ENCODE peak calls at places on chromosomes 5 and 9, in five cellular contexts. O, W, R, S and L are unnamed samples.
A peak's percentile ranks its signal among the peaks of the same experiment; 100 is the strongest.

GRCh38 chr5:174159327-174160247 is 114.1 kb downstream of the NSG2 start:
- DNase-seq in W (no peak), O (no peak), R (no peak), S (no peak), L (no peak)

GRCh38 chr9:129988607-129989361 is 54.2 kb downstream of the FNBP1 start:
- DNase-seq in W (no peak), O (no peak), R (no peak), S (peak; percentile 61), L (no peak)

GRCh38 chr5:96049398-96050272 is 88.0 kb upstream of the ELL2 start:
- DNase-seq in R (no peak), S (no peak), W (no peak), O (no peak), L (no peak)

GRCh38 chr5:5277118-5277517 is 137.0 kb downstream of the ADAMTS16 start:
- DNase-seq in R (no peak), W (no peak), S (no peak), O (peak; percentile 34), L (no peak)

GRCh38 chr5:39119404-39120051 is 45.3 kb upstream of the RICTOR start:
- DNase-seq in W (no peak), S (no peak), R (no peak), O (no peak), L (no peak)

GRCh38 chr5:15983392-15983791 is 196.2 kb downstream of the MARCHF11 start:
- DNase-seq in W (no peak), S (no peak), R (no peak), O (no peak), L (no peak)

GRCh38 chr5:178283520-178283919 is 50.9 kb upstream of the PHYKPL start:
- DNase-seq in O (no peak), S (no peak), W (no peak), R (no peak), L (no peak)

GRCh38 chr9:128637656-128638055 is 19.0 kb downstream of the DYNC2I2 start:
- DNase-seq in R (no peak), O (peak; percentile 38), W (no peak), S (no peak), L (no peak)

GRCh38 chr9:135992486-135993408 is 31.6 kb upstream of the UBAC1 start:
- DNase-seq in W (peak; percentile 84), O (peak; percentile 89), R (peak; percentile 77), S (peak; percentile 73), L (peak; percentile 79)

GRCh38 chr5:138653502-138653901 is 78.3 kb upstream of the HSPA9 start:
- DNase-seq in W (no peak), O (no peak), R (no peak), S (no peak), L (no peak)

GRCh38 chr9:121328476-121328875 is 41.6 kb downstream of the STOM start:
- DNase-seq in S (no peak), W (no peak), R (no peak), O (no peak), L (no peak)

GRCh38 chr5:135569755-135570452 is 8.9 kb downstream of the CXCL14 start:
- DNase-seq in S (no peak), O (peak; percentile 51), R (no peak), W (no peak), L (peak; percentile 53)

GRCh38 chr5:73816656-73817420 is 190.8 kb downstream of the ARHGEF28 start:
- DNase-seq in S (no peak), W (no peak), O (no peak), R (no peak), L (no peak)

GRCh38 chr9:130940693-130941576 is 1.9 kb upstream of the FIBCD1 start:
- DNase-seq in S (peak; percentile 69), R (peak; percentile 96), O (peak; percentile 84), W (peak; percentile 95), L (peak; percentile 95)

GRCh38 chr5:78677777-78678668 is 29.5 kb upstream of the LHFPL2 start:
- DNase-seq in O (peak; percentile 60), R (peak; percentile 50), W (no peak), S (no peak), L (no peak)

GRCh38 chr5:74919487-74919886 is 53.3 kb upstream of the FAM169A start:
- DNase-seq in O (peak; percentile 69), S (peak; percentile 55), W (no peak), R (no peak), L (no peak)

GRCh38 chr9:101397746-101398334 is 578 bp downstream of the MRPL50 start:
- DNase-seq in O (peak; percentile 5), S (no peak), W (no peak), R (no peak), L (no peak)

GRCh38 chr9:101398335-101398929 is at the start of the genes MRPL50 and ZNF189:
- DNase-seq in R (peak; percentile 99), O (peak; percentile 86), S (peak; percentile 99), W (peak; percentile 97), L (peak; percentile 98)

GRCh38 chr9:101398930-101399640 is 434 bp downstream of the ZNF189 start:
- DNase-seq in R (peak; percentile 26), W (peak; percentile 86), S (no peak), O (no peak), L (no peak)

GRCh38 chr9:101393135-101393534 is 5.3 kb downstream of the MRPL50 start:
- DNase-seq in S (no peak), R (no peak), W (no peak), O (no peak), L (no peak)

DNA sequence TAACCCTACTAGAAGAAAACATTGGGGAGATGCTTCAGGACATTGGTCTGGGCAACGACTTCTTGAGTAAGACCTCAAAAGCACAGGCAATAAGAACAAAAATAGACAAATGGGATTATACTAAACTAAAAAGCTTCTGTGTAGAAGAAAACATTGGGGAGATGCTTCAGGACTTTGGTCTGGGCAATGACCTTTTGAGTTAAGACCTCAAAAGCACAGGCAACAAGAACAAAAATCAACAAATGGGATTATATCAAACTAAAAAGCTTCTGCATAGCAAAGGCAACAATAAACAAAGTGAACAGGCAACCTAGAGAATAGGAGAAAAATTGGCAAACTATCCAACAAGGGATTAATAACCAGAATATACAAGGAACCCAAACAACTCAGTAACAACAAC is 3.7 kb downstream of the MRPL50 start:
- DNase-seq in W (no peak), S (no peak), O (no peak), R (no peak), L (no peak)
- H3K36me3 ChIP-seq in W (no peaks in the 10 kb centered on the region), S (peaks cover 27% of the 10 kb centered on the region), O (peaks cover 16% of the 10 kb centered on the region), R (no peaks in the 10 kb centered on the region), L (no peaks in the 10 kb centered on the region)

DNA sequence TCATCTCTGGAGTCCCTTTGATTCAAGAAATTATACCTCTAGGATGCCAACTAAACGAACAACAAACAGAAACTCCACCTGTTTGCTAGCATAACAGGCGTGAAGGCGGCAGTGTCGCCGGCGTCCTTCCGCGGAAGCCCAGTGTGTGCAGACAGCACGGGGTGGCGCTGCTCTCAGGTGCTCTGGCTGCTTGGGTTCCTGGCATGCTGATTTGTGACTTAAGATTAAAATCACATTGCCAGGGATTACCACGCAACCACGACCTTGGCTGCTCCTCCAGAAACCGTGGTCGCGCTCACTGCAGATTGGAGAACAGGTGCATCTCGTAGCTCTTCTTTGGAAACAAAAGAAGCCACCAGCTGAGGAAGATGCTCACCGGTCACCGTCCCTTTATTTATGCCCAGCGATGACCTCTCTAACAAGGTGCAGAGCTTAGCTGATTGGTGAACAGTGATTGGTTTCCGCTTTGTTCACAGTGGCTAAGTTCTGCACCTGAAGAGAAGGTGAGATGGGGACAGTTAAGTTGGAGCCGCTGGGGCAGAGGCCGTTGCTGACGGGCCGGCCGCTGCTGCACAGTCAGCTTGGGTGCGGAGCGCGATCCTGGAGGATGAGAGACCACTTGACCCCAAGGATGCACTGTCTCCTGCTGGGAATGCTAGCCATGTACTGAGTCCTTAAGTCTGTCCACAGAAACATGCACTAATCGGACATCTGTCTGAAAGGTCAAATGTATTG is 232.3 kb downstream of the FANCC start:
- DNase-seq in O (no peak), S (no peak), W (peak; percentile 65), R (no peak), L (no peak)
- H3K4me1 ChIP-seq in O (peaks cover 32% of the 10 kb centered on the region), S (no peaks in the 10 kb centered on the region), W (peaks cover 12% of the 10 kb centered on the region), R (no peaks in the 10 kb centered on the region), L (peaks cover 10% of the 10 kb centered on the region)

GRCh38 chr5:765948-766631 is 18.4 kb downstream of the ZDHHC11B start:
- DNase-seq in S (no peak), R (no peak), W (no peak), O (peak; percentile 41), L (no peak)
- H3K36me3 ChIP-seq in S (no peaks in the 10 kb centered on the region), R (no peaks in the 10 kb centered on the region), W (no peaks in the 10 kb centered on the region), O (no peaks in the 10 kb centered on the region), L (no peaks in the 10 kb centered on the region)

GRCh38 chr5:172830876-172831662 is 3.0 kb upstream of the ERGIC1 start:
- DNase-seq in O (no peak), R (no peak), S (no peak), W (no peak), L (no peak)
- H3K4me1 ChIP-seq in O (peaks cover 18% of the 10 kb centered on the region), R (peaks cover 6% of the 10 kb centered on the region), S (peaks cover 26% of the 10 kb centered on the region), W (peaks cover 4% of the 10 kb centered on the region), L (peaks cover 4% of the 10 kb centered on the region)

GRCh38 chr9:124861342-124862229 is at the start of the genes ARPC5L and RPL35:
- DNase-seq in W (peak; percentile 97), R (peak; percentile 96), S (peak; percentile 97), O (peak; percentile 100), L (peak; percentile 97)
- H3K36me3 ChIP-seq in W (peaks cover 16% of the 10 kb centered on the region), R (peaks cover 20% of the 10 kb centered on the region), S (peaks cover 37% of the 10 kb centered on the region), O (peaks cover 40% of the 10 kb centered on the region), L (peaks cover 21% of the 10 kb centered on the region)

GRCh38 chr5:100516285-100516684 is 18.9 kb upstream of the FAM174A start:
- DNase-seq in W (no peak), S (no peak), R (no peak), O (no peak), L (no peak)

GRCh38 chr5:100518377-100518776 is 16.8 kb upstream of the FAM174A start:
- DNase-seq in W (peak; percentile 11), R (no peak), S (no peak), O (no peak), L (no peak)

GRCh38 chr5:100517301-100517974 is 17.7 kb upstream of the FAM174A start:
- DNase-seq in R (peak; percentile 34), W (peak; percentile 31), O (no peak), S (no peak), L (peak; percentile 44)

GRCh38 chr5:100520348-100520747 is 14.8 kb upstream of the FAM174A start:
- DNase-seq in W (no peak), O (no peak), R (no peak), S (no peak), L (no peak)

GRCh38 chr5:100519075-100519474 is 16.1 kb upstream of the FAM174A start:
- DNase-seq in R (no peak), S (no peak), W (no peak), O (no peak), L (no peak)
- H3K4me1 ChIP-seq in R (no peaks in the 10 kb centered on the region), S (no peaks in the 10 kb centered on the region), W (no peaks in the 10 kb centered on the region), O (no peaks in the 10 kb centered on the region), L (no peaks in the 10 kb centered on the region)

DNA sequence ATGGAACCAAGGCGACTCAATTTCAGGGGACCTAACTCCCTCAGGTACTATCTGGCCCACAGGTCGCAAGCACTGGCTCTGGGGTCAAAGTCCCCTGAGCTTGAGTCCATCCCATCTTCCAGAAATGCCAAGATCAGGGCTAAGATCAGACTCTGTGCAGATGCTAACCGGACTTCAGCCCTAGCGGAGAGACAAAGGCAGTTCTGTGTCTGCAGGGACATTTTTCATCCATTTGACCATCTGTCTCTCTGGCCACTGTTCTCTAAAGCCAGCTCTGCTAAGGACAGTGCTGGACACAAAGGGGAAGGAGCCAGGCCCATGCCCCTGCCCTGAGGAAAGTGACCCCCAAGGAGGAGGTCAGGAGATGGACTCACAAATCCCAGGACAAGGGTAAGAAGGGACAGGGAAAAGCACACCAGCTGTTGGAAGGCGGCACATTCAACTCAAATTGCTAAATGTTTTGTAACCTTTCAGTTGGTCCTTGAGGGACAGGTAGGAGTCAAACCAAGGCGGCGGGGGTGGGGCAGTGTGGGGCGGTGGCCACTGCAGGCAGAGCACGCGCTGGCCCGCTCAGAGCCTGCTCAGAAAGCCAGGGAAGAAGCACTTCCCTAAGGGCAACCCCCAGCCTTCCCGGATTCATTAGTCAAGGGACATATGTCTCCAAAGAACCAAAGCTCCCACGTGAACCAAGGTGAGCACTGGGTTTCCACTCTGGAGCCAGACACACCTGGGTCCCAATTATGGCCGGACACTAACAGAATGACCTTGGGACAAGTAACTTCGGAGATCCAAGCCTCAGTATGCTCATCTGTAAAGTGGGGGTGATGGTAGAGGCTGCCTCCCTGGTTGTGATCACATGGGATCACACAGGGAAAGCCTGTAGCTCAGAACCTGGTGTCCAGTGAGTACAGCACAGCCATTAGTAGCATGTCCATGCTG is 42.8 kb downstream of the STK10 start:
- DNase-seq in S (no peak), W (no peak), O (no peak), R (no peak), L (no peak)
- H3K36me3 ChIP-seq in S (peaks cover 69% of the 10 kb centered on the region), W (no peaks in the 10 kb centered on the region), O (no peaks in the 10 kb centered on the region), R (no peaks in the 10 kb centered on the region), L (no peaks in the 10 kb centered on the region)